ENCODE peak calls at places on chromosome 7, in four cellular contexts. One of them, this sample, is unnamed.

GRCh38 chr7:23075571-23075970 is 30.0 kb upstream of the KLHL7 start:
- DNase-seq in K562: no peak
- DNase-seq in GM12878: no peak
- DNase-seq in WTC11: no peak
- DNase-seq in this sample: no peak

GRCh38 chr7:46844486-46844885 is 737.4 kb downstream of the TNS3 start:
- DNase-seq in K562: no peak
- DNase-seq in WTC11: no peak
- DNase-seq in GM12878: no peak
- DNase-seq in this sample: no peak

GRCh38 chr7:111672901-111673300 is 110.6 kb upstream of the IMMP2L start:
- DNase-seq in WTC11: no peak
- DNase-seq in K562: no peak
- DNase-seq in GM12878: no peak
- DNase-seq in this sample: no peak

GRCh38 chr7:138752568-138753518 is 45.0 kb upstream of the TMEM213 start:
- DNase-seq in GM12878: peak; percentile 38
- DNase-seq in WTC11: peak; percentile 23
- DNase-seq in K562: no peak
- DNase-seq in this sample: peak; percentile 43

GRCh38 chr7:100582041-100582579 is 3.8 kb downstream of the LRCH4 start:
- DNase-seq in GM12878: no peak
- DNase-seq in K562: no peak
- DNase-seq in WTC11: no peak
- DNase-seq in this sample: no peak

GRCh38 chr7:52283399-52283798 is 752.0 kb upstream of the POM121L12 start:
- DNase-seq in K562: no peak
- DNase-seq in WTC11: no peak
- DNase-seq in GM12878: no peak
- DNase-seq in this sample: no peak

GRCh38 chr7:112437038-112437437 is 13.2 kb upstream of the IFRD1 start:
- DNase-seq in K562: no peak
- DNase-seq in GM12878: no peak
- DNase-seq in WTC11: no peak
- DNase-seq in this sample: no peak

GRCh38 chr7:43302773-43303172 is 190.3 kb downstream of the HECW1 start:
- DNase-seq in WTC11: no peak
- DNase-seq in GM12878: no peak
- DNase-seq in K562: no peak
- DNase-seq in this sample: no peak

GRCh38 chr7:38310601-38311057 is 37.2 kb upstream of the TARP start:
- DNase-seq in GM12878: no peak
- DNase-seq in WTC11: no peak
- DNase-seq in K562: peak; percentile 30
- DNase-seq in this sample: peak; percentile 76

GRCh38 chr7:100867040-100867795 is at the start of gene TRIP6:
- DNase-seq in GM12878: no peak
- DNase-seq in K562: peak; percentile 97
- DNase-seq in WTC11: peak; percentile 91
- DNase-seq in this sample: peak; percentile 59

GRCh38 chr7:36638140-36638539 is 86.2 kb downstream of the AOAH start:
- DNase-seq in GM12878: no peak
- DNase-seq in WTC11: no peak
- DNase-seq in K562: no peak
- DNase-seq in this sample: no peak

GRCh38 chr7:16484453-16485158 is 19.1 kb upstream of the SOSTDC1 start:
- DNase-seq in WTC11: no peak
- DNase-seq in GM12878: no peak
- DNase-seq in K562: peak; percentile 40
- DNase-seq in this sample: no peak

GRCh38 chr7:79553811-79554555 is 100.5 kb upstream of the MAGI2 start:
- DNase-seq in K562: no peak
- DNase-seq in GM12878: no peak
- DNase-seq in WTC11: no peak
- DNase-seq in this sample: no peak

GRCh38 chr7:40644454-40645188 is 509.8 kb downstream of the SUGCT start:
- DNase-seq in GM12878: no peak
- DNase-seq in K562: no peak
- DNase-seq in WTC11: no peak
- DNase-seq in this sample: peak; percentile 41

GRCh38 chr7:101941481-101942383 is 124.3 kb downstream of the CUX1 start:
- DNase-seq in K562: peak; percentile 61
- DNase-seq in GM12878: no peak
- DNase-seq in WTC11: no peak
- DNase-seq in this sample: no peak

GRCh38 chr7:68958571-68958970 is 639.7 kb upstream of the AUTS2 start:
- DNase-seq in GM12878: no peak
- DNase-seq in K562: no peak
- DNase-seq in WTC11: no peak
- DNase-seq in this sample: no peak

GRCh38 chr7:123367508-123368122 is 166.8 kb downstream of the IQUB start:
- DNase-seq in WTC11: peak; percentile 21
- DNase-seq in GM12878: peak; percentile 15
- DNase-seq in K562: peak; percentile 54
- DNase-seq in this sample: peak; percentile 66

GRCh38 chr7:106885652-106886051 is 20.6 kb downstream of the PIK3CG start:
- DNase-seq in WTC11: no peak
- DNase-seq in GM12878: no peak
- DNase-seq in K562: no peak
- DNase-seq in this sample: no peak

GRCh38 chr7:157832866-157833607 is 496.2 kb downstream of the DNAJB6 start:
- DNase-seq in GM12878: no peak
- DNase-seq in WTC11: no peak
- DNase-seq in K562: no peak
- DNase-seq in this sample: no peak

GRCh38 chr7:103727982-103728610 is 261.4 kb downstream of the RELN start:
- DNase-seq in K562: no peak
- DNase-seq in GM12878: no peak
- DNase-seq in WTC11: no peak
- DNase-seq in this sample: no peak

GRCh38 chr7:106736508-106737201 is 75.7 kb upstream of the CCDC71L start:
- DNase-seq in GM12878: peak; percentile 48
- DNase-seq in K562: peak; percentile 80
- DNase-seq in WTC11: peak; percentile 30
- DNase-seq in this sample: peak; percentile 30

GRCh38 chr7:138545123-138545522 is 85.1 kb downstream of the TRIM24 start:
- DNase-seq in WTC11: no peak
- DNase-seq in K562: no peak
- DNase-seq in GM12878: no peak
- DNase-seq in this sample: no peak

GRCh38 chr7:64638822-64639221 is 27.1 kb upstream of the ZNF107 start:
- DNase-seq in GM12878: no peak
- DNase-seq in K562: no peak
- DNase-seq in WTC11: no peak
- DNase-seq in this sample: no peak

GRCh38 chr7:101112233-101112632 is 14.7 kb upstream of the SERPINE1 start:
- DNase-seq in WTC11: no peak
- DNase-seq in GM12878: no peak
- DNase-seq in K562: no peak
- DNase-seq in this sample: no peak

GRCh38 chr7:47893238-47893637 is 55.0 kb downstream of the PKD1L1 start:
- DNase-seq in GM12878: no peak
- DNase-seq in K562: peak; percentile 38
- DNase-seq in WTC11: peak; percentile 78
- DNase-seq in this sample: peak; percentile 45

GRCh38 chr7:64651632-64652165 is 14.2 kb upstream of the ZNF107 start:
- DNase-seq in GM12878: no peak
- DNase-seq in WTC11: no peak
- DNase-seq in K562: no peak
- DNase-seq in this sample: no peak

GRCh38 chr7:118845787-118846186 is 621.3 kb downstream of the ANKRD7 start:
- DNase-seq in K562: no peak
- DNase-seq in WTC11: no peak
- DNase-seq in GM12878: no peak
- DNase-seq in this sample: no peak

DNA sequence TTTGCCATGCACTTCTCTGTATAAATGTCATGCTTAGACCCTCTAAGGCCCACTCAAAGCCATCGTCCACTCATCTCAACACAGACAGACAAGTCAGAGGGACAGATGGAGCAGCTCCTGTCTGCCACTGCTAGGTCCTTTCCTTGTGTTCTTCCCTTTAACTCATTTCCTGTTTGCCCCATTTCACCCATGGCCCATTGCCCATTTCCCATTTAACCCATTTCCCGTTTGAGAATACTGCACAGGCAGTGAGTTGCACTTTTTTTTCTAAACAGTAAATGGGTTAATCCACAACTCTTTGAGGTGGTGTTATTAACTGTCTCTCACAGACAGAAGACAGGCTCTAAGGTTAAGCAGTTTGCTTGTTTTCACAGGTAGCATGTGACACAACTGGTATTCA is 179.3 kb downstream of the NPSR1 start:
- DNase-seq in WTC11: no peak
- DNase-seq in GM12878: no peak
- DNase-seq in K562: no peak
- DNase-seq in this sample: no peak
- TF ChIP-seq USF1 in WTC11: no peak
- TF ChIP-seq USF1 in GM12878: no peak
- TF ChIP-seq USF1 in K562: no peak
- TF ChIP-seq USF1 in this sample: no peak

DNA sequence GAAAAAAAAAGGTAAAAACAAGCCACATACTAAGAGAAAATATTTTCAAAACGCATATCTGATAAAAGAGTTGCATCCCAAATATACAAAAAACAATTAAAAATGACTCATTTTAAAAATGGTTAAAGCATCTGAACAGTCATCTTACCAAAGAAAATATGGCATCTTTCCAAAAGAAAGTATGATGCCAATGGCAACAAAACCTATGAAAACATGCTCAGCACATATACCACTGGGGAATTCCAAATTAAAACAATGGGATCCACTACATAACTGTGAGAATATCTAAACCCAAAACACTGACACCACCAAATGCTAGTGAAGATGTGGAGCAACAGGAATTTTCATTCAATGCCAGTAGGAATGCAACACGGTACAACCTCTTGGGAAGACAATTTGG is 39.3 kb downstream of the VSTM2A start:
- DNase-seq in GM12878: no peak
- DNase-seq in WTC11: no peak
- DNase-seq in K562: no peak
- DNase-seq in this sample: no peak
- TF ChIP-seq USF1 in GM12878: no peak
- TF ChIP-seq USF1 in WTC11: no peak
- TF ChIP-seq USF1 in K562: no peak
- TF ChIP-seq USF1 in this sample: no peak

DNA sequence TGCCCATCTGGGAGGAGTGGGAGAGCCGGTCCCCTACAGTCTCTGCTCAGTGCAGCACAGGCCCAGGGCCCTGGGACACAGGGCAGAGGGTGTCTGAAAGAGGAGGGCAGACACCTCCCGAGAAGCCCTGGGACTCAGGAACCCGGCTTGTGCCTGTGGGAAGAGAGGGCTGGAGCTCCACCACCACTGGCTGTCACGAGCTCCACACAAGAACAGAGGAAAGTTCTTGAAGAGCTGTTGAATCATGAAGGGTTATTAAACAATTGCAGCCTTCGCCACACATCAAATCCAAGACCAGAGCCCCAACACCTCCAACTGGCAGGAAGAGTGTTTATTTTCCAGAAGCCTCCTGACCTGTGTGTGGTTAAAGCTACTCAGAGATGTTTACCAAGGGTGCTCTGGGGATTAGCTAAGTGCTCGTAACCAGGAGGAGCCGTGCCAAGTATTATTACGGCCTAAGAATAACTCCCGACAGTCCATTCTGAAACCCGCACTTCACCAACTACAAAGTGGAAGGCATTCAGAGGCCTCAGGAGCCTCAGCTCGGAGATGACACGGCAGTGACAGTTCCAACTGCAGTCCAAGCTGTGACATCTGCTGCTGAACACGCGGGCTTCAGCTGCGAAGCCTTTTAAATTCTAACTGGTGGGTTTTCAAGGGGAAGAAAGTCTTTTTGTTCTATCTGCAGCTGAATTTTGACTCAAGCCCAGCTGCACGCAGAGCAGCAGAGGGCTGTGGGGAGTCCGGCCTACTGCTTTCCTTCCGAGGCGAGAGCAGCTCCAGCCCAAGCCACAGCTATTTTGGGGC is 75.1 kb downstream of the MAD1L1 start:
- DNase-seq in GM12878: no peak
- DNase-seq in WTC11: peak; percentile 8
- DNase-seq in K562: no peak
- DNase-seq in this sample: no peak
- TF ChIP-seq USF1 in GM12878: no peak
- TF ChIP-seq USF1 in WTC11: no peak
- TF ChIP-seq USF1 in K562: no peak
- TF ChIP-seq USF1 in this sample: no peak

DNA sequence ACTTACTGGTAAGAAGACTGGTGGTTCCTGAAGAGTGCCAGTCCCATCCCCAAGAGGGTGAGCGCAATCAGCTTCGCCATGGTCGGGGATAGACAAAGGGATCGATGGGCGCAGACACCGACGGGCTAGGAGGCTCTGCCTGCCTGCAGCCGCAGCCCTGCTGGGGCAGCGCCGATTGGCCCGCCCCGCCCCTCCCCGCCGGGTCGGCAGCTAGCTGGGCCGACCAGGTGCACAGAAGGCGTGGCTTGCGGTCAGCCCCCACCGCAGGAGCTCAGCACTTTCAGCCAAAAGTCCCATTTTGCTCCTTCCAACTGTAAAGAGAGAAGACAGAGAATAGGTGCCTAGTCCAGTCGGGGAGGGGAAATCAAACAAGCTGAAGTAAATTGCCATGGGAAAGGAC is at the start of gene PON1:
- DNase-seq in WTC11: peak; percentile 40
- DNase-seq in K562: peak; percentile 4
- DNase-seq in GM12878: no peak
- DNase-seq in this sample: peak; percentile 35
- TF ChIP-seq USF1 in WTC11: no peak
- TF ChIP-seq USF1 in K562: no peak
- TF ChIP-seq USF1 in GM12878: no peak
- TF ChIP-seq USF1 in this sample: no peak

DNA sequence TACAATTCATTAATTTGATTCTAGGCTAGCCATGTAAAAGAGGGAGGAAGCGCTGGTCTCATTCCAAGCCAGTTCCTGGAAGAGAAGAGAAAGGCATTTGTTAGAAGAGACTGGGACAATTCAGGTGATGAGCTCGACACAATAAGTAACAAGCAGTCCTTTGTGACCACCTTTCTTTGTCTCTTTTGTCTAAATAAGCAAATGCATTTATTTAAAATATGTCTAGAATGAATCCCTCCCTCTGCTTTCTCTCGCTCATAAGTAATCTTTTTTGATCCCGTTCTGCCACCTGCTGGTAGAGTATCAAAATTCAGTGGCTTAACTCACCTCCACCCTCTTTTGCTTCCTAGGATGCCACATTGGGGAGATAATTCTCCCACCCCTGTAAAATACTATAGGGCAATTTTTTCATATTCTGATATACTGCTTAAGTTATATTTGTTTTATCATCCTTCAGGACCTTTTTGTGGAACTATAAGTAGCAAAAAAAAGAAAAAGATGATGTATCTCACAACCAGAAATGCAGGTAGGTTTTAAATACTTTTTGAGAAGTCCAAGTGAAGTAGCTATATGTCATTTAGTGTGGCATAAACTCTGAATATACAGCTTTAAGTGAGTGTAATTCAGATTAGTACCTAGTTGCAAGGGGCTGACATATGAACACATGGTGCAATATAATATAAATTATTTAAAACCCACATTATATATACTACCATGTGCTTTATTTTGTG is 91.5 kb downstream of the GSDME start:
- DNase-seq in WTC11: peak; percentile 23
- DNase-seq in K562: peak; percentile 66
- DNase-seq in GM12878: peak; percentile 27
- DNase-seq in this sample: peak; percentile 58
- TF ChIP-seq USF1 in WTC11: no peak
- TF ChIP-seq USF1 in K562: no peak
- TF ChIP-seq USF1 in GM12878: no peak
- TF ChIP-seq USF1 in this sample: no peak